ENCODE peak calls at places on chromosomes 12 and 14, in ten cellular contexts. One of them, this sample, is unnamed. For H3K27me3 and H3K36me3, the result is how much of the 10 kb centered on the place peaks cover.

GRCh38 chr12:50197297-50197727 is 30.1 kb upstream of the CERS5 start:
- DNase-seq in breast epithelium: no peak
- DNase-seq in body of pancreas: no peak
- DNase-seq in pancreas: no peak
- DNase-seq in CD8-positive, alpha-beta memory T cell: no peak
- DNase-seq in Peyer's patch: no peak
- DNase-seq in endodermal cell: no peak
- DNase-seq in transverse colon: no peak
- DNase-seq in spleen: no peak
- DNase-seq in GM23248: peak
- DNase-seq in this sample: no peak

GRCh38 chr14:93930989-93931307 is 3.8 kb downstream of the FAM181A start:
- DNase-seq in breast epithelium: no peak
- DNase-seq in body of pancreas: no peak
- DNase-seq in pancreas: no peak
- DNase-seq in CD8-positive, alpha-beta memory T cell: no peak
- DNase-seq in Peyer's patch: no peak
- DNase-seq in endodermal cell: no peak
- DNase-seq in transverse colon: no peak
- DNase-seq in spleen: no peak
- DNase-seq in GM23248: no peak
- DNase-seq in this sample: no peak

GRCh38 chr14:96086032-96086431 is 46.9 kb downstream of the C14orf132 start:
- DNase-seq in breast epithelium: no peak
- DNase-seq in body of pancreas: no peak
- DNase-seq in pancreas: no peak
- DNase-seq in CD8-positive, alpha-beta memory T cell: no peak
- DNase-seq in Peyer's patch: no peak
- DNase-seq in endodermal cell: no peak
- DNase-seq in transverse colon: no peak
- DNase-seq in spleen: no peak
- DNase-seq in GM23248: peak
- DNase-seq in this sample: no peak

GRCh38 chr12:95634622-95635621 is 83.6 kb upstream of the USP44 start:
- DNase-seq in breast epithelium: peak
- DNase-seq in body of pancreas: peak
- DNase-seq in pancreas: peak
- DNase-seq in CD8-positive, alpha-beta memory T cell: no peak
- DNase-seq in Peyer's patch: no peak
- DNase-seq in endodermal cell: no peak
- DNase-seq in transverse colon: peak
- DNase-seq in spleen: no peak
- DNase-seq in GM23248: no peak
- DNase-seq in this sample: no peak

GRCh38 chr12:54051916-54052744 is 1.5 kb upstream of the HOXC4 start:
- DNase-seq in breast epithelium: no peak
- DNase-seq in body of pancreas: no peak
- DNase-seq in pancreas: no peak
- DNase-seq in CD8-positive, alpha-beta memory T cell: no peak
- DNase-seq in Peyer's patch: no peak
- DNase-seq in endodermal cell: no peak
- DNase-seq in transverse colon: no peak
- DNase-seq in spleen: peak
- DNase-seq in GM23248: no peak
- DNase-seq in this sample: peak

GRCh38 chr14:69861170-69861569 is 18.0 kb upstream of the SMOC1 start:
- DNase-seq in breast epithelium: no peak
- DNase-seq in body of pancreas: no peak
- DNase-seq in pancreas: no peak
- DNase-seq in CD8-positive, alpha-beta memory T cell: no peak
- DNase-seq in Peyer's patch: no peak
- DNase-seq in endodermal cell: no peak
- DNase-seq in transverse colon: no peak
- DNase-seq in spleen: no peak
- DNase-seq in GM23248: no peak
- DNase-seq in this sample: no peak

GRCh38 chr14:77257700-77258099 is 13.3 kb downstream of the NGB start:
- DNase-seq in breast epithelium: no peak
- DNase-seq in body of pancreas: no peak
- DNase-seq in pancreas: no peak
- DNase-seq in CD8-positive, alpha-beta memory T cell: no peak
- DNase-seq in Peyer's patch: no peak
- DNase-seq in endodermal cell: no peak
- DNase-seq in transverse colon: no peak
- DNase-seq in spleen: no peak
- DNase-seq in GM23248: no peak
- DNase-seq in this sample: no peak

GRCh38 chr14:69921052-69921451 is 41.8 kb downstream of the SMOC1 start:
- DNase-seq in breast epithelium: no peak
- DNase-seq in body of pancreas: no peak
- DNase-seq in pancreas: no peak
- DNase-seq in CD8-positive, alpha-beta memory T cell: no peak
- DNase-seq in Peyer's patch: no peak
- DNase-seq in endodermal cell: no peak
- DNase-seq in transverse colon: no peak
- DNase-seq in spleen: no peak
- DNase-seq in GM23248: peak
- DNase-seq in this sample: no peak

GRCh38 chr14:64806202-64806861 is 73.4 kb downstream of the SPTB start:
- DNase-seq in breast epithelium: peak
- DNase-seq in body of pancreas: peak
- DNase-seq in pancreas: no peak
- DNase-seq in CD8-positive, alpha-beta memory T cell: no peak
- DNase-seq in Peyer's patch: no peak
- DNase-seq in endodermal cell: no peak
- DNase-seq in transverse colon: no peak
- DNase-seq in spleen: peak
- DNase-seq in GM23248: peak
- DNase-seq in this sample: no peak

GRCh38 chr12:56293785-56294184 is 6.3 kb downstream of the CS start:
- DNase-seq in breast epithelium: no peak
- DNase-seq in body of pancreas: no peak
- DNase-seq in pancreas: no peak
- DNase-seq in CD8-positive, alpha-beta memory T cell: no peak
- DNase-seq in Peyer's patch: no peak
- DNase-seq in endodermal cell: no peak
- DNase-seq in transverse colon: no peak
- DNase-seq in spleen: no peak
- DNase-seq in GM23248: no peak
- DNase-seq in this sample: no peak

GRCh38 chr12:53674977-53675700 is 744 bp downstream of the ATP5MC2 start:
- DNase-seq in breast epithelium: no peak
- DNase-seq in body of pancreas: no peak
- DNase-seq in pancreas: no peak
- DNase-seq in CD8-positive, alpha-beta memory T cell: no peak
- DNase-seq in Peyer's patch: no peak
- DNase-seq in endodermal cell: no peak
- DNase-seq in transverse colon: no peak
- DNase-seq in spleen: no peak
- DNase-seq in GM23248: peak
- DNase-seq in this sample: no peak

GRCh38 chr12:27965966-27966365 is 6.6 kb downstream of the PTHLH start:
- DNase-seq in breast epithelium: no peak
- DNase-seq in body of pancreas: no peak
- DNase-seq in pancreas: no peak
- DNase-seq in CD8-positive, alpha-beta memory T cell: no peak
- DNase-seq in Peyer's patch: no peak
- DNase-seq in endodermal cell: no peak
- DNase-seq in transverse colon: no peak
- DNase-seq in spleen: no peak
- DNase-seq in GM23248: peak
- DNase-seq in this sample: no peak

GRCh38 chr12:27965411-27965810 is 7.1 kb downstream of the PTHLH start:
- DNase-seq in breast epithelium: no peak
- DNase-seq in body of pancreas: no peak
- DNase-seq in pancreas: no peak
- DNase-seq in CD8-positive, alpha-beta memory T cell: no peak
- DNase-seq in Peyer's patch: no peak
- DNase-seq in endodermal cell: no peak
- DNase-seq in transverse colon: no peak
- DNase-seq in spleen: no peak
- DNase-seq in GM23248: peak
- DNase-seq in this sample: no peak

GRCh38 chr12:27960822-27961221 is 11.7 kb downstream of the PTHLH start:
- DNase-seq in breast epithelium: no peak
- DNase-seq in body of pancreas: no peak
- DNase-seq in pancreas: no peak
- DNase-seq in CD8-positive, alpha-beta memory T cell: no peak
- DNase-seq in Peyer's patch: no peak
- DNase-seq in endodermal cell: no peak
- DNase-seq in transverse colon: no peak
- DNase-seq in spleen: no peak
- DNase-seq in GM23248: no peak
- DNase-seq in this sample: no peak

GRCh38 chr12:27966870-27967269 is 5.7 kb downstream of the PTHLH start:
- DNase-seq in breast epithelium: no peak
- DNase-seq in body of pancreas: no peak
- DNase-seq in pancreas: no peak
- DNase-seq in CD8-positive, alpha-beta memory T cell: no peak
- DNase-seq in Peyer's patch: no peak
- DNase-seq in endodermal cell: no peak
- DNase-seq in transverse colon: no peak
- DNase-seq in spleen: no peak
- DNase-seq in GM23248: peak
- DNase-seq in this sample: no peak

DNA sequence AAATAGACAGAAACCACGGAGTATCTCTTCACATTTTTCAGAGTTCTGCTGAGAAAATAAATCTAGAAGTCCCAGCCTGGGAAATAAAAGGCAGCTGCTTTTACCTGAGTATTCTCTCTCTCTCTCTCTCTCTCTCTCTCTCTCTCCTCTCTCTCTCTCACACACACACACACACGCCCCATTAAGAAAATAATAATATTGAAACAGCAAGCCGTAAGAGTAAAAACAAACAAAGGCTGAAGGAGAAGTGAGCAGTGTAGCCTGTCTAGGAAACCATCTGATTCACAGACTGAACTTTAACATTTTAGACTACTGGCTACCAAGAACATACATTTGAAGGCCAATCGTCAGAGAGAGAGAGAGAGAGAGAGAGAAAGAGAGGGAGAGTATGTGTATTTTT is 8.4 kb downstream of the PTHLH start:
- DNase-seq in breast epithelium: no peak
- DNase-seq in body of pancreas: no peak
- DNase-seq in pancreas: no peak
- DNase-seq in CD8-positive, alpha-beta memory T cell: no peak
- DNase-seq in Peyer's patch: no peak
- DNase-seq in endodermal cell: no peak
- DNase-seq in transverse colon: no peak
- DNase-seq in spleen: no peak
- DNase-seq in GM23248: no peak
- DNase-seq in this sample: no peak
- H3K27me3 ChIP-seq in breast epithelium: under half
- H3K27me3 ChIP-seq in body of pancreas: under half
- H3K27me3 ChIP-seq in pancreas: under half
- H3K27me3 ChIP-seq in CD8-positive, alpha-beta memory T cell: under half
- H3K27me3 ChIP-seq in Peyer's patch: under half
- H3K27me3 ChIP-seq in endodermal cell: under half
- H3K27me3 ChIP-seq in transverse colon: half or more
- H3K27me3 ChIP-seq in spleen: under half
- H3K27me3 ChIP-seq in GM23248: under half
- H3K27me3 ChIP-seq in this sample: under half

GRCh38 chr12:91563011-91563410 is 380.4 kb upstream of the DCN start:
- DNase-seq in breast epithelium: no peak
- DNase-seq in body of pancreas: no peak
- DNase-seq in pancreas: no peak
- DNase-seq in CD8-positive, alpha-beta memory T cell: no peak
- DNase-seq in Peyer's patch: no peak
- DNase-seq in endodermal cell: no peak
- DNase-seq in transverse colon: no peak
- DNase-seq in spleen: no peak
- DNase-seq in GM23248: peak
- DNase-seq in this sample: no peak

GRCh38 chr12:91565816-91566215 is 383.2 kb upstream of the DCN start:
- DNase-seq in breast epithelium: no peak
- DNase-seq in body of pancreas: no peak
- DNase-seq in pancreas: no peak
- DNase-seq in CD8-positive, alpha-beta memory T cell: no peak
- DNase-seq in Peyer's patch: no peak
- DNase-seq in endodermal cell: no peak
- DNase-seq in transverse colon: no peak
- DNase-seq in spleen: no peak
- DNase-seq in GM23248: no peak
- DNase-seq in this sample: no peak

GRCh38 chr12:91567100-91567485 is 384.5 kb upstream of the DCN start:
- DNase-seq in breast epithelium: no peak
- DNase-seq in body of pancreas: no peak
- DNase-seq in pancreas: no peak
- DNase-seq in CD8-positive, alpha-beta memory T cell: no peak
- DNase-seq in Peyer's patch: no peak
- DNase-seq in endodermal cell: no peak
- DNase-seq in transverse colon: no peak
- DNase-seq in spleen: no peak
- DNase-seq in GM23248: no peak
- DNase-seq in this sample: no peak

GRCh38 chr12:91566328-91567099 is 383.9 kb upstream of the DCN start:
- DNase-seq in breast epithelium: no peak
- DNase-seq in body of pancreas: no peak
- DNase-seq in pancreas: no peak
- DNase-seq in CD8-positive, alpha-beta memory T cell: no peak
- DNase-seq in Peyer's patch: no peak
- DNase-seq in endodermal cell: no peak
- DNase-seq in transverse colon: no peak
- DNase-seq in spleen: no peak
- DNase-seq in GM23248: no peak
- DNase-seq in this sample: no peak

GRCh38 chr12:91565246-91565645 is 382.6 kb upstream of the DCN start:
- DNase-seq in breast epithelium: no peak
- DNase-seq in body of pancreas: no peak
- DNase-seq in pancreas: no peak
- DNase-seq in CD8-positive, alpha-beta memory T cell: no peak
- DNase-seq in Peyer's patch: no peak
- DNase-seq in endodermal cell: no peak
- DNase-seq in transverse colon: no peak
- DNase-seq in spleen: no peak
- DNase-seq in GM23248: peak
- DNase-seq in this sample: no peak
- H3K36me3 ChIP-seq in breast epithelium: under half
- H3K36me3 ChIP-seq in body of pancreas: under half
- H3K36me3 ChIP-seq in pancreas: under half
- H3K36me3 ChIP-seq in CD8-positive, alpha-beta memory T cell: under half
- H3K36me3 ChIP-seq in Peyer's patch: under half
- H3K36me3 ChIP-seq in endodermal cell: under half
- H3K36me3 ChIP-seq in transverse colon: under half
- H3K36me3 ChIP-seq in spleen: under half
- H3K36me3 ChIP-seq in GM23248: under half
- H3K36me3 ChIP-seq in this sample: under half

GRCh38 chr14:55237999-55238680 is 33.1 kb upstream of the FBXO34 start:
- DNase-seq in breast epithelium: no peak
- DNase-seq in body of pancreas: no peak
- DNase-seq in pancreas: no peak
- DNase-seq in CD8-positive, alpha-beta memory T cell: no peak
- DNase-seq in Peyer's patch: no peak
- DNase-seq in endodermal cell: no peak
- DNase-seq in transverse colon: no peak
- DNase-seq in spleen: no peak
- DNase-seq in GM23248: no peak
- DNase-seq in this sample: no peak
- H3K27me3 ChIP-seq in breast epithelium: under half
- H3K27me3 ChIP-seq in body of pancreas: under half
- H3K27me3 ChIP-seq in pancreas: under half
- H3K27me3 ChIP-seq in CD8-positive, alpha-beta memory T cell: under half
- H3K27me3 ChIP-seq in Peyer's patch: under half
- H3K27me3 ChIP-seq in endodermal cell: half or more
- H3K27me3 ChIP-seq in transverse colon: under half
- H3K27me3 ChIP-seq in spleen: under half
- H3K27me3 ChIP-seq in GM23248: under half
- H3K27me3 ChIP-seq in this sample: under half

GRCh38 chr14:39181693-39182047 is 6.6 kb downstream of the PNN start:
- DNase-seq in breast epithelium: no peak
- DNase-seq in body of pancreas: no peak
- DNase-seq in pancreas: no peak
- DNase-seq in CD8-positive, alpha-beta memory T cell: no peak
- DNase-seq in Peyer's patch: no peak
- DNase-seq in endodermal cell: no peak
- DNase-seq in transverse colon: no peak
- DNase-seq in spleen: no peak
- DNase-seq in GM23248: no peak
- DNase-seq in this sample: no peak
- H3K36me3 ChIP-seq in breast epithelium: under half
- H3K36me3 ChIP-seq in body of pancreas: under half
- H3K36me3 ChIP-seq in pancreas: half or more
- H3K36me3 ChIP-seq in CD8-positive, alpha-beta memory T cell: under half
- H3K36me3 ChIP-seq in Peyer's patch: under half
- H3K36me3 ChIP-seq in endodermal cell: half or more
- H3K36me3 ChIP-seq in transverse colon: half or more
- H3K36me3 ChIP-seq in spleen: half or more
- H3K36me3 ChIP-seq in GM23248: half or more
- H3K36me3 ChIP-seq in this sample: under half

This sample was measured in H7.